ENCODE peak calls at places on chromosomes 4 and X, in five cellular contexts. Q, R, U, O and I are unnamed samples.
A peak's percentile ranks its signal among the peaks of the same experiment; 100 is the strongest.

GRCh38 chrX:70998402-70999027 is 67.6 kb upstream of the SLC7A3 start:
- DNase-seq in R (no peak), Q (peak; percentile 5), U (peak; percentile 88), O (no peak), I (no peak)

GRCh38 chr4:40402556-40402955 is 67.4 kb downstream of the CHRNA9 start:
- DNase-seq in R (no peak), O (no peak), Q (no peak), U (peak; percentile 79), I (no peak)

GRCh38 chr4:21806991-21807390 is 141.6 kb downstream of the KCNIP4 start:
- DNase-seq in Q (no peak), R (no peak), U (no peak), O (no peak), I (no peak)

GRCh38 chr4:41600243-41600642 is 62.3 kb downstream of the LIMCH1 start:
- DNase-seq in U (peak; percentile 28), O (peak; percentile 45), R (no peak), Q (no peak), I (no peak)

GRCh38 chr4:127239902-127240575 is 392.7 kb upstream of the INTU start:
- DNase-seq in U (no peak), Q (no peak), R (no peak), O (no peak), I (no peak)

GRCh38 chr4:7158991-7159390 is 33.3 kb upstream of the SORCS2 start:
- DNase-seq in Q (no peak), R (no peak), U (no peak), O (no peak), I (no peak)

GRCh38 chrX:10138726-10139125 is 18.0 kb upstream of the CLCN4 start:
- DNase-seq in U (no peak), R (no peak), O (no peak), Q (no peak), I (no peak)

GRCh38 chrX:129566081-129566480 is 26.0 kb downstream of the OCRL start:
- DNase-seq in O (no peak), R (no peak), Q (no peak), U (no peak), I (no peak)

GRCh38 chrX:19747672-19748610 is 139.5 kb downstream of the SH3KBP1 start:
- DNase-seq in R (no peak), O (no peak), U (no peak), Q (peak; percentile 53), I (peak; percentile 75)

GRCh38 chr4:103046416-103047290 is 27.1 kb upstream of the SLC9B1 start:
- DNase-seq in U (peak; percentile 51), Q (peak; percentile 62), R (no peak), O (no peak), I (peak; percentile 8)

GRCh38 chrX:56788229-56788628 is 59.2 kb downstream of the NBDY start:
- DNase-seq in R (no peak), U (no peak), Q (no peak), O (no peak), I (no peak)

GRCh38 chrX:8743126-8743732 is 11.3 kb upstream of the ANOS1 start:
- DNase-seq in Q (peak; percentile 37), O (peak; percentile 36), U (no peak), R (no peak), I (no peak)

GRCh38 chr4:4260185-4260751 is 12.2 kb upstream of the TMEM128 start:
- DNase-seq in U (peak; percentile 72), R (no peak), Q (peak; percentile 16), O (no peak), I (peak; percentile 15)

GRCh38 chr4:17385403-17385802 is 126.5 kb downstream of the QDPR start:
- DNase-seq in O (no peak), U (peak; percentile 1), R (no peak), Q (peak; percentile 60), I (peak; percentile 1)

GRCh38 chr4:128322986-128323385 is 35.4 kb upstream of the PGRMC2 start:
- DNase-seq in Q (no peak), O (no peak), R (no peak), U (peak; percentile 90), I (no peak)

GRCh38 chrX:107632291-107632690 is 4.0 kb downstream of the PRPS1 start:
- DNase-seq in Q (no peak), O (no peak), U (no peak), R (no peak), I (no peak)

GRCh38 chrX:24426340-24426913 is 38.7 kb upstream of the PDK3 start:
- DNase-seq in U (peak; percentile 94), O (no peak), R (no peak), Q (peak; percentile 33), I (no peak)

GRCh38 chrX:96906741-96907140 is 23.0 kb downstream of the RPA4 start:
- DNase-seq in R (no peak), Q (no peak), O (no peak), U (no peak), I (no peak)

GRCh38 chrX:10634681-10635161 is 14.3 kb upstream of the MID1 start:
- DNase-seq in Q (no peak), O (no peak), U (peak; percentile 96), R (no peak), I (no peak)

GRCh38 chr4:55947912-55948725 is 626 bp upstream of the CEP135 start:
- DNase-seq in U (peak; percentile 96), Q (peak; percentile 11), R (no peak), O (no peak), I (peak; percentile 43)

GRCh38 chrX:123833387-123833786 is 26.5 kb upstream of the XIAP start:
- DNase-seq in U (peak; percentile 51), Q (peak; percentile 75), O (no peak), R (no peak), I (peak; percentile 27)

GRCh38 chr4:185508162-185508561 is 27.1 kb downstream of the PDLIM3 start:
- DNase-seq in Q (no peak), R (no peak), U (peak; percentile 95), O (no peak), I (no peak)

GRCh38 chr4:105059337-105059736 is 87.3 kb upstream of the TET2 start:
- DNase-seq in U (peak; percentile 62), Q (no peak), R (no peak), O (no peak), I (peak; percentile 65)

GRCh38 chrX:149494844-149495565 is 10.1 kb downstream of the IDS start:
- DNase-seq in R (no peak), Q (no peak), O (no peak), U (peak; percentile 51), I (no peak)
- H3K36me3 ChIP-seq in R (peaks cover 6% of the 10 kb centered on the region), Q (peaks cover 9% of the 10 kb centered on the region), O (peaks cover 77% of the 10 kb centered on the region), U (peaks cover 13% of the 10 kb centered on the region), I (peaks cover 19% of the 10 kb centered on the region)

DNA sequence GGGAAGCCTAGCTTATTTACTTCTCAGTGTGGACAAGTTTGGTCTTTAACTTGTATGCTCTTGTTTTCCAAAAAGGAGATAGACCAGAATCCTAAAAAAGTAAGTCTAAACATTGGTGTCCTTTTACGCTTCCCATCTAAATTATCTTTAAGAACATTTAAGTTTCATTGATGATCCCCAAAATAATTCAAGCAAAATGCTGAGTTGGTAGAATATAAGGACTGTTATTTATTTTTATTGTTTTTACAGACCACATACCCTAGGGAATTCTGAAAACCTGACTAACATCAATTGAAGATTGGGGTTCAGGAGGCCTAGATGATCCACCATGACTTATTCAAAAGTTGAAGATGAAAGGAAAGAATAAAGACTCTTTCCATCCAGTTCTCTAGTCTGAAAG is 653.0 kb downstream of the CCSER1 start:
- DNase-seq in R (no peak), U (no peak), Q (no peak), O (no peak), I (no peak)
- H3K4me3 ChIP-seq in R (no peak overlapping the region), U (no peak overlapping the region), Q (no peak overlapping the region), O (no peak overlapping the region), I (no peak overlapping the region)

GRCh38 chr4:25032126-25032525 is 1.4 kb upstream of the LGI2 start:
- DNase-seq in Q (no peak), O (no peak), R (no peak), U (peak; percentile 20), I (no peak)

GRCh38 chr4:25030283-25031076 is at the start of gene LGI2:
- DNase-seq in R (no peak), O (peak; percentile 58), U (no peak), Q (no peak), I (no peak)

GRCh38 chr4:25029479-25030282 is 1.1 kb downstream of the LGI2 start:
- DNase-seq in U (no peak), O (no peak), Q (peak; percentile 1), R (no peak), I (no peak)

GRCh38 chr4:25031077-25031606 is 396 bp upstream of the LGI2 start:
- DNase-seq in R (no peak), Q (peak; percentile 1), O (no peak), U (no peak), I (no peak)
- H3K27me3 ChIP-seq in R (no peaks in the 10 kb centered on the region), Q (peaks cover 3% of the 10 kb centered on the region), O (no peaks in the 10 kb centered on the region), U (peaks cover 47% of the 10 kb centered on the region), I (peaks cover 1% of the 10 kb centered on the region)

GRCh38 chrX:136386821-136387220 is 86.1 kb downstream of the ADGRG4 start:
- DNase-seq in O (no peak), U (no peak), R (no peak), Q (no peak), I (no peak)
- H3K36me3 ChIP-seq in O (no peaks in the 10 kb centered on the region), U (no peaks in the 10 kb centered on the region), R (no peaks in the 10 kb centered on the region), Q (no peaks in the 10 kb centered on the region), I (no peaks in the 10 kb centered on the region)

GRCh38 chr4:125357675-125358074 is 42.9 kb downstream of the FAT4 start:
- DNase-seq in Q (no peak), O (no peak), U (no peak), R (no peak), I (no peak)
- H3K4me3 ChIP-seq in Q (no peak overlapping the region), O (no peak overlapping the region), U (no peak overlapping the region), R (no peak overlapping the region), I (no peak overlapping the region)

GRCh38 chr4:2792711-2793577 is at the start of gene SH3BP2:
- DNase-seq in R (no peak), Q (peak; percentile 73), U (peak; percentile 38), O (peak; percentile 92), I (peak; percentile 73)

GRCh38 chr4:2795558-2796260 is 2.8 kb downstream of the SH3BP2 start:
- DNase-seq in U (peak; percentile 17), R (no peak), O (no peak), Q (no peak), I (no peak)

GRCh38 chr4:2793578-2793919 is 664 bp downstream of the SH3BP2 start:
- DNase-seq in O (peak; percentile 76), U (peak; percentile 60), R (no peak), Q (peak; percentile 50), I (peak; percentile 14)

GRCh38 chr4:2794707-2795557 is 2.0 kb downstream of the SH3BP2 start:
- DNase-seq in Q (no peak), R (no peak), O (peak; percentile 82), U (peak; percentile 49), I (peak; percentile 13)

GRCh38 chr4:2793920-2794706 is 1.2 kb downstream of the SH3BP2 start:
- DNase-seq in U (peak; percentile 25), Q (peak; percentile 63), R (no peak), O (peak; percentile 79), I (peak; percentile 16)
- H3K27me3 ChIP-seq in U (no peaks in the 10 kb centered on the region), Q (no peaks in the 10 kb centered on the region), R (no peaks in the 10 kb centered on the region), O (no peaks in the 10 kb centered on the region), I (no peaks in the 10 kb centered on the region)